ENCODE peak calls at places on chromosome 11, in five cellular contexts. One of them, this sample, is unnamed.

GRCh38 chr11:16945671-16946469 is 68.3 kb downstream of the PLEKHA7 start:
- DNase-seq in AG04450: no peak
- DNase-seq in CD8-positive, alpha-beta memory T cell: no peak
- DNase-seq in ascending aorta: no peak
- DNase-seq in GM10248: peak; percentile 78
- DNase-seq in this sample: no peak

GRCh38 chr11:2178906-2179494 is 7.4 kb upstream of the TH start:
- DNase-seq in ascending aorta: no peak
- DNase-seq in GM10248: no peak
- DNase-seq in AG04450: no peak
- DNase-seq in CD8-positive, alpha-beta memory T cell: no peak
- DNase-seq in this sample: peak; percentile 56

GRCh38 chr11:17734418-17734911 is at the start of gene KCNC1:
- DNase-seq in CD8-positive, alpha-beta memory T cell: no peak
- DNase-seq in ascending aorta: no peak
- DNase-seq in GM10248: no peak
- DNase-seq in AG04450: no peak
- DNase-seq in this sample: no peak

GRCh38 chr11:58395581-58395980 is 11.1 kb downstream of the OR5B3 start:
- DNase-seq in GM10248: no peak
- DNase-seq in ascending aorta: no peak
- DNase-seq in AG04450: no peak
- DNase-seq in CD8-positive, alpha-beta memory T cell: no peak
- DNase-seq in this sample: peak; percentile 17

GRCh38 chr11:46389450-46390330 is 1.9 kb downstream of the CHRM4 start:
- DNase-seq in AG04450: no peak
- DNase-seq in CD8-positive, alpha-beta memory T cell: no peak
- DNase-seq in GM10248: peak; percentile 87
- DNase-seq in ascending aorta: no peak
- DNase-seq in this sample: no peak

GRCh38 chr11:6646040-6646439 is 9.6 kb downstream of the DCHS1 start:
- DNase-seq in ascending aorta: no peak
- DNase-seq in CD8-positive, alpha-beta memory T cell: no peak
- DNase-seq in GM10248: no peak
- DNase-seq in AG04450: peak; percentile 39
- DNase-seq in this sample: no peak

GRCh38 chr11:111441443-111441842 is 62.4 kb upstream of the POU2AF1 start:
- DNase-seq in AG04450: peak; percentile 91
- DNase-seq in GM10248: no peak
- DNase-seq in ascending aorta: no peak
- DNase-seq in CD8-positive, alpha-beta memory T cell: no peak
- DNase-seq in this sample: no peak

GRCh38 chr11:41245704-41246398 is 213.6 kb downstream of the LRRC4C start:
- DNase-seq in CD8-positive, alpha-beta memory T cell: no peak
- DNase-seq in AG04450: no peak
- DNase-seq in GM10248: no peak
- DNase-seq in ascending aorta: peak; percentile 8
- DNase-seq in this sample: no peak

GRCh38 chr11:7019500-7020182 is 505 bp downstream of the ZNF214 start:
- DNase-seq in ascending aorta: no peak
- DNase-seq in GM10248: no peak
- DNase-seq in AG04450: no peak
- DNase-seq in CD8-positive, alpha-beta memory T cell: no peak
- DNase-seq in this sample: peak; percentile 1

GRCh38 chr11:17462940-17463339 is 13.7 kb downstream of the ABCC8 start:
- DNase-seq in GM10248: no peak
- DNase-seq in CD8-positive, alpha-beta memory T cell: no peak
- DNase-seq in AG04450: no peak
- DNase-seq in ascending aorta: no peak
- DNase-seq in this sample: no peak

GRCh38 chr11:18367431-18367830 is 26.9 kb upstream of the LDHA start:
- DNase-seq in ascending aorta: no peak
- DNase-seq in AG04450: no peak
- DNase-seq in GM10248: no peak
- DNase-seq in CD8-positive, alpha-beta memory T cell: no peak
- DNase-seq in this sample: no peak

GRCh38 chr11:848380-848931 is 5.8 kb downstream of the TSPAN4 start:
- DNase-seq in GM10248: peak; percentile 86
- DNase-seq in ascending aorta: no peak
- DNase-seq in AG04450: no peak
- DNase-seq in CD8-positive, alpha-beta memory T cell: peak; percentile 64
- DNase-seq in this sample: no peak

GRCh38 chr11:10664005-10664404 is 29.6 kb downstream of the IRAG1 start:
- DNase-seq in AG04450: no peak
- DNase-seq in GM10248: no peak
- DNase-seq in ascending aorta: no peak
- DNase-seq in CD8-positive, alpha-beta memory T cell: no peak
- DNase-seq in this sample: no peak

GRCh38 chr11:24351179-24351578 is 145.7 kb upstream of the LUZP2 start:
- DNase-seq in ascending aorta: no peak
- DNase-seq in AG04450: no peak
- DNase-seq in GM10248: no peak
- DNase-seq in CD8-positive, alpha-beta memory T cell: no peak
- DNase-seq in this sample: no peak

GRCh38 chr11:114683007-114683406 is 4.7 kb downstream of the NXPE2 start:
- DNase-seq in CD8-positive, alpha-beta memory T cell: no peak
- DNase-seq in AG04450: no peak
- DNase-seq in ascending aorta: no peak
- DNase-seq in GM10248: no peak
- DNase-seq in this sample: no peak

GRCh38 chr11:12862761-12863469 is 146.2 kb upstream of the RASSF10 start:
- DNase-seq in GM10248: no peak
- DNase-seq in ascending aorta: no peak
- DNase-seq in AG04450: peak; percentile 73
- DNase-seq in CD8-positive, alpha-beta memory T cell: no peak
- DNase-seq in this sample: no peak

GRCh38 chr11:71302911-71303310 is 50.5 kb upstream of the SHANK2 start:
- DNase-seq in CD8-positive, alpha-beta memory T cell: no peak
- DNase-seq in ascending aorta: no peak
- DNase-seq in AG04450: no peak
- DNase-seq in GM10248: no peak
- DNase-seq in this sample: no peak

GRCh38 chr11:62088331-62088933 is 35.4 kb upstream of the INCENP start:
- DNase-seq in GM10248: no peak
- DNase-seq in ascending aorta: no peak
- DNase-seq in AG04450: no peak
- DNase-seq in CD8-positive, alpha-beta memory T cell: no peak
- DNase-seq in this sample: no peak

GRCh38 chr11:108340958-108341357 is 118.1 kb downstream of the ATM start:
- DNase-seq in ascending aorta: no peak
- DNase-seq in AG04450: no peak
- DNase-seq in CD8-positive, alpha-beta memory T cell: no peak
- DNase-seq in GM10248: no peak
- DNase-seq in this sample: no peak

GRCh38 chr11:100515087-100515486 is 172.0 kb upstream of the ARHGAP42 start:
- DNase-seq in CD8-positive, alpha-beta memory T cell: no peak
- DNase-seq in AG04450: peak; percentile 7
- DNase-seq in GM10248: no peak
- DNase-seq in ascending aorta: no peak
- DNase-seq in this sample: peak; percentile 11

GRCh38 chr11:126318642-126319373 is 14.9 kb downstream of the DCPS start:
- DNase-seq in AG04450: peak; percentile 88
- DNase-seq in GM10248: peak; percentile 61
- DNase-seq in ascending aorta: no peak
- DNase-seq in CD8-positive, alpha-beta memory T cell: peak; percentile 13
- DNase-seq in this sample: no peak

This sample was measured in HS-27A.